ENCODE peak calls at places on chromosomes 12 and 14, in ten cellular contexts. Y, A, U, I, C, B, M, P, T and X are unnamed samples.

GRCh38 chr12:123931686-123932321 is 40.8 kb downstream of the CCDC92 start:
- DNase-seq in A (peak; percentile 71), T (peak; percentile 34), C (no peak), U (no peak), B (no peak), Y (no peak), P (no peak), I (no peak), M (no peak), X (no peak)

GRCh38 chr12:102479099-102479887 is 1.1 kb downstream of the IGF1 start:
- DNase-seq in I (no peak), Y (peak; percentile 14), U (no peak), P (no peak), C (peak; percentile 53), T (no peak), A (no peak), M (no peak), B (no peak), X (no peak)

GRCh38 chr14:22538671-22539228 is 50.3 kb downstream of the DAD1 start:
- DNase-seq in C (no peak), T (no peak), I (no peak), A (no peak), Y (no peak), B (no peak), M (no peak), P (no peak), U (no peak), X (no peak)

GRCh38 chr14:60632257-60632656 is 17.0 kb downstream of the SIX1 start:
- DNase-seq in P (no peak), B (no peak), M (no peak), U (no peak), C (no peak), T (no peak), I (no peak), Y (no peak), A (no peak), X (no peak)

GRCh38 chr14:31962920-31963319 is 114.2 kb upstream of the ARHGAP5 start:
- DNase-seq in Y (no peak), P (no peak), A (no peak), M (no peak), C (no peak), T (no peak), I (no peak), U (no peak), B (no peak), X (no peak)

GRCh38 chr14:94936411-94936892 is 166.5 kb upstream of the GSC start:
- DNase-seq in U (no peak), T (peak; percentile 60), B (peak; percentile 94), Y (peak; percentile 3), I (peak; percentile 95), P (peak; percentile 79), A (no peak), C (peak; percentile 77), M (no peak), X (peak; percentile 68)

GRCh38 chr12:43638786-43639185 is 86.8 kb upstream of the ADAMTS20 start:
- DNase-seq in T (no peak), I (no peak), U (no peak), Y (peak; percentile 47), P (no peak), B (no peak), A (no peak), M (no peak), C (no peak), X (no peak)

GRCh38 chr14:100771121-100771800 is 44.6 kb downstream of the DLK1 start:
- DNase-seq in T (no peak), U (no peak), B (peak; percentile 34), M (no peak), P (no peak), I (no peak), Y (no peak), A (no peak), C (peak; percentile 61), X (peak; percentile 34)

GRCh38 chr14:56197150-56197549 is 78.9 kb downstream of the PELI2 start:
- DNase-seq in U (no peak), Y (no peak), P (no peak), T (no peak), M (no peak), I (no peak), C (no peak), A (no peak), B (no peak), X (no peak)

GRCh38 chr14:56195219-56195618 is 77.0 kb downstream of the PELI2 start:
- DNase-seq in C (peak; percentile 24), T (no peak), A (no peak), I (no peak), B (no peak), Y (no peak), U (no peak), P (no peak), M (no peak), X (no peak)

GRCh38 chr14:56198438-56198837 is 80.2 kb downstream of the PELI2 start:
- DNase-seq in P (no peak), C (no peak), T (peak; percentile 31), A (no peak), Y (no peak), U (no peak), B (no peak), I (no peak), M (no peak), X (no peak)

GRCh38 chr14:56195727-56196126 is 77.5 kb downstream of the PELI2 start:
- DNase-seq in A (no peak), T (no peak), P (no peak), B (no peak), U (no peak), Y (peak; percentile 77), I (peak; percentile 23), C (no peak), M (peak; percentile 61), X (no peak)

DNA sequence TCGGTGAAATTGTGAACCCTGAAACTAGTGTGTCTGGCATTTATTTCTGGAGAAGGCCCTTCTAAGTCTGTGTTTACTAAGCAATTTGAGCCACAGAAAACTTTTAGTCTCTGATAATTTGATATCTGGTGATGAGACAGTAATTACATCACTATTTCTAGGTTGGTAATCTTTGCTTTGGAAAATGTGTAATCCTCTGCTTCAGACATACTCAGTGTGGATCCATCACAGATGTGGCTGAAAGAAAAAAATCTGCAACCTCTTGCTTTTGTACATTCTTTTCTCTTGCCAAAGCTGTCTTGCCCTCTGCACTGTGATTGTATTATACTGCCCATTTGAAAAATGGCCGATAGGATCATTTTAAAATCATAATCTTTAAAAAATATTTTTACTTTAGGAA is 78.1 kb downstream of the PELI2 start:
- DNase-seq in M (no peak), U (no peak), I (no peak), P (no peak), C (no peak), A (no peak), B (no peak), Y (peak; percentile 44), T (no peak), X (no peak)
- H3K4me3 ChIP-seq in M (no peak overlapping the region), U (no peak overlapping the region), I (no peak overlapping the region), P (no peak overlapping the region), C (no peak overlapping the region), A (no peak overlapping the region), B (no peak overlapping the region), Y (no peak overlapping the region), T (no peak overlapping the region), X (no peak overlapping the region)

GRCh38 chr12:133081408-133081806 is 684 bp downstream of the ZNF140 start:
- DNase-seq in Y (no peak), B (no peak), U (peak; percentile 3), P (no peak), C (peak; percentile 10), T (peak; percentile 28), I (no peak), A (no peak), M (no peak), X (peak; percentile 25)
- H3K27me3 ChIP-seq in Y (no peaks in the 10 kb centered on the region), B (no peaks in the 10 kb centered on the region), U (no peaks in the 10 kb centered on the region), P (no peaks in the 10 kb centered on the region), C (no peaks in the 10 kb centered on the region), T (no peaks in the 10 kb centered on the region), I (no peaks in the 10 kb centered on the region), A (no peaks in the 10 kb centered on the region), M (no peaks in the 10 kb centered on the region), X (no peaks in the 10 kb centered on the region)

GRCh38 chr12:109111775-109112491 is 4.5 kb upstream of the ACACB start:
- DNase-seq in A (peak; percentile 40), C (peak; percentile 74), I (peak; percentile 45), U (peak; percentile 48), P (peak; percentile 76), M (peak; percentile 74), B (peak; percentile 91), T (peak; percentile 76), Y (peak; percentile 24), X (peak; percentile 76)

GRCh38 chr12:109114644-109115043 is 1.7 kb upstream of the ACACB start:
- DNase-seq in B (no peak), A (no peak), I (no peak), M (no peak), Y (no peak), P (no peak), T (no peak), U (no peak), C (no peak), X (no peak)

GRCh38 chr12:109113661-109114321 is 2.6 kb upstream of the ACACB start:
- DNase-seq in I (no peak), M (no peak), P (no peak), B (peak; percentile 60), T (no peak), Y (no peak), C (no peak), U (no peak), A (no peak), X (no peak)

GRCh38 chr12:109115404-109115757 is 1.0 kb upstream of the ACACB start:
- DNase-seq in M (no peak), A (no peak), P (no peak), C (peak; percentile 27), U (no peak), Y (no peak), B (no peak), I (no peak), T (no peak), X (no peak)

GRCh38 chr12:109112720-109113465 is 3.5 kb upstream of the ACACB start:
- DNase-seq in M (no peak), Y (no peak), U (no peak), P (no peak), A (no peak), C (no peak), B (peak; percentile 74), T (no peak), I (no peak), X (no peak)
- H3K4me3 ChIP-seq in M (no peak overlapping the region), Y (no peak overlapping the region), U (no peak overlapping the region), P (no peak overlapping the region), A (no peak overlapping the region), C (no peak overlapping the region), B (no peak overlapping the region), T (no peak overlapping the region), I (no peak overlapping the region), X (no peak overlapping the region)

DNA sequence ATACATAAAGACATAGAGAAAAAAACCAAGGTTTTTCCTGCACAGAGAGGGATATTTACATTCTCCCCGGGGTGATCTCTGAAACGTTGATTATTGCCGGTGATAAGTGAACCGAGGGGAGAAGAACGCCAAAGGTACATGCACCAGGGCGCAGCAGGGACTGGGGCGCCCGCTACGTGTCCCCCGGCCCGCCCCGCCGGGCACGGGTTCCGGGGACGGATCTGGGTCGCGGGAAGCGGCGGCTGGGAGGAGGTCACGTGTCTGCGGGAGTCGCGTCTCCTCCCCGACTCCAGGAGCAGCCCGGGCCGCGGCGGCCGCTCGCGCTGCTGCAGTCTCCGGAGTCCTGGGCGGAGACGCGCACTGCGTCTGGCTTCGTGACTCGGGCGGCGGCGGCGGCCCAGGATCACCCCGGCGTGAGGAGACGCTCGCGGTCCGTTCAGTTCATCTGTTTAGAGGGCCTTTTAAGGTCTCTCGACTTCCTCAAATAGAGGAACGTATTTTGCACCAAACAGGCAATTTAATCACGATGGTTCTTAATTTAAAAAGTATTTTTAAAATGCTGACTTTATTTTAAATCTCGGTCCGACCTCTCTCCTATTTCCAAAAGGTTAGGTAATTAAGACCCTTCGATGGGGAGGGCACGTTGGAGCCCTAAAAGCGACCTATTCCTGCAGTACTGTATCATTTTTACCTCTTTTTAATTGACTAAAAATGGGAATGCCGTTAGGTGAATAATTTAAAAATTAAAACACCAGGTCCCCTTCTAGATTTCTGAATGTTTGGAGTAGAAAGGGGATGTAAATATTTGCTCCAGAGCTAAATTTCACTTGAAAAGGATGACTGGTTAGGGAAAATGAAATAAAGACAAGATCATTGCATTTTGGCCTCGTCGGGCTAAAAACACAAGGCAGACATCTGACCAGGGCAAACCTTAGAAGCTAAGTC is 1.8 kb upstream of the BHLHE41 start:
- DNase-seq in U (peak; percentile 91), B (peak; percentile 96), I (peak; percentile 76), P (peak; percentile 86), M (peak; percentile 94), T (peak; percentile 79), C (peak; percentile 92), Y (peak; percentile 77), A (no peak), X (peak; percentile 92)
- H3K27me3 ChIP-seq in U (no peaks in the 10 kb centered on the region), B (no peaks in the 10 kb centered on the region), I (peaks cover 83% of the 10 kb centered on the region), P (peaks cover 24% of the 10 kb centered on the region), M (no peaks in the 10 kb centered on the region), T (no peaks in the 10 kb centered on the region), C (peaks cover 72% of the 10 kb centered on the region), Y (peaks cover 8% of the 10 kb centered on the region), A (peaks cover 10% of the 10 kb centered on the region), X (no peaks in the 10 kb centered on the region)